ENCODE peak calls at places on chromosomes 3 and 15, in ten cellular contexts. M, B, V, A, D, G, X, F, E and T are unnamed samples.

GRCh38 chr15:66221126-66221525 is 32.4 kb downstream of the MEGF11 start:
- DNase-seq in M (no peak), B (no peak), V (no peak), A (no peak), D (no peak), G (no peak), X (no peak), F (peak; percentile 71), E (no peak), T (peak; percentile 44)

GRCh38 chr3:63818282-63819150 is 583 bp upstream of the C3orf49 start:
- DNase-seq in M (peak; percentile 54), B (peak; percentile 40), V (peak; percentile 36), A (no peak), D (no peak), G (peak; percentile 59), X (peak; percentile 59), F (peak; percentile 74), E (peak; percentile 40), T (no peak)

GRCh38 chr3:157122116-157122515 is 37.8 kb downstream of the CCNL1 start:
- DNase-seq in M (peak; percentile 93), B (peak; percentile 57), V (no peak), A (no peak), D (no peak), G (no peak), X (peak; percentile 80), F (peak; percentile 94), E (no peak), T (peak; percentile 80)

GRCh38 chr3:196969001-196969659 is 497 bp upstream of the PIGZ start:
- DNase-seq in M (peak; percentile 19), B (peak; percentile 41), V (no peak), A (peak; percentile 67), D (no peak), G (peak; percentile 54), X (no peak), F (no peak), E (peak; percentile 49), T (no peak)

GRCh38 chr3:194323785-194324735 is 27.1 kb downstream of the CPN2 start:
- DNase-seq in M (peak; percentile 96), B (peak; percentile 60), V (peak; percentile 95), A (peak; percentile 97), D (no peak), G (no peak), X (peak; percentile 72), F (peak; percentile 71), E (no peak), T (no peak)

GRCh38 chr3:148735597-148735996 is 37.9 kb downstream of the AGTR1 start:
- DNase-seq in M (no peak), B (no peak), V (no peak), A (no peak), D (no peak), G (no peak), X (no peak), F (no peak), E (no peak), T (no peak)

GRCh38 chr3:8822141-8822540 is 52.7 kb upstream of the OXTR start:
- DNase-seq in M (peak; percentile 82), B (peak; percentile 18), V (no peak), A (no peak), D (no peak), G (no peak), X (no peak), F (peak; percentile 81), E (no peak), T (no peak)

GRCh38 chr15:50190723-50191122 is 8.7 kb downstream of the SLC27A2 start:
- DNase-seq in M (no peak), B (no peak), V (no peak), A (no peak), D (no peak), G (no peak), X (no peak), F (no peak), E (no peak), T (no peak)

GRCh38 chr15:59830873-59831272 is 141.8 kb upstream of the BNIP2 start:
- DNase-seq in M (no peak), B (no peak), V (no peak), A (no peak), D (no peak), G (no peak), X (no peak), F (no peak), E (no peak), T (no peak)

GRCh38 chr3:121269389-121269788 is 276.4 kb downstream of the POLQ start:
- DNase-seq in M (no peak), B (no peak), V (no peak), A (no peak), D (no peak), G (no peak), X (no peak), F (no peak), E (no peak), T (no peak)

GRCh38 chr3:12353796-12354505 is 65.1 kb downstream of the PPARG start:
- DNase-seq in M (peak; percentile 40), B (no peak), V (no peak), A (no peak), D (no peak), G (no peak), X (no peak), F (peak; percentile 72), E (no peak), T (no peak)

GRCh38 chr15:75903331-75904240 is at the start of gene FBXO22:
- DNase-seq in M (peak; percentile 95), B (peak; percentile 92), V (peak; percentile 94), A (peak; percentile 95), D (peak; percentile 70), G (peak; percentile 87), X (peak; percentile 81), F (peak; percentile 95), E (peak; percentile 93), T (peak; percentile 97)
- TF ChIP-seq CTCF in M (no peak), B (no peak), V (no peak), A (no peak), D (no peak), G (no peak), X (no peak), F (no peak), E (no peak), T (peak; percentile 4)

DNA sequence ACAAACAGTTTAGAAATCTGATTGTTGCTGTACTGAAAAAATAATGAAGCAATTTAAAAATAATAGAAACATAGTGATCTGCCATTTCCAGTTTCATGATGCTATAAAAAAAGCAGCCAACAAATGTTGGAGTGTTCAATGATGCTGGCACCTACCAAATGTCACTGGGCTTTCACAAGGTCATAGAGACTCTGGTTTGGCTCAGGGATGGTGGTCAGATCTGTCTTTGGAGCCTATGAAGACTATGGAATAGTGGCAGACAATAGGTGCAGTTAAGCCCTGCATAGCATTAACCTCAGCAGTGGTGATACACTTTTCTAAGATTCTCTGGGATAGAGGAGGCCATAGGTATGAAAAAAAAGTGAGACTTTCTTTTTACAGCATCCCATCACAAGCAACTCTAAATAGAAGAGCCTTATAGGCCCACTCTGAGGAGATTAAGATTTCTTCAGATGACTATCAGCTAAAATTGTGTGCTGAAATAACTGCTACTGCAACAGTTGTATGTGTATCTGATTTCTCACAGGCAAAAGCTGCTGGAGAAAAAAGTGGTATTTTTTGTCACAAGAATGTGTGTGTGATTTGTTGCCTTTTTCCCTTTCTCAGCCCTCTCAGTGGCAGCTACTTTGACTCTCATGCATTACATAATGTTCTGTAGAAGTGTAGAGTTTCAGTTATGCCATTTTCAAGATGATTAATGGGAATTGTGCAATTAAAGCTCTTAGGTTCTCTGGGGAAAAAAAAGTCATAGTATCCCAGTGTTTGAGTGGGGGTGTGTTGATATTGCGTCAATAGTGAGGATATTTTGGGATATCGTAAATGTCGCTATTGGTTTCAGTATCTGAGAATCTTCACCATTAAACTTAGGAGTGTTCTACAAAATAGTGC is 137.4 kb downstream of the MBNL1 start:
- DNase-seq in M (peak; percentile 67), B (no peak), V (no peak), A (no peak), D (no peak), G (no peak), X (peak; percentile 34), F (peak; percentile 92), E (no peak), T (no peak)
- H3K27ac ChIP-seq in M (peak overlapping the region; percentile 23), B (peak overlapping the region; percentile 53), V (peak overlapping the region; percentile 84), A (peak overlapping the region; percentile 92), D (peak overlapping the region; percentile 83), G (no peak overlapping the region), X (peak overlapping the region; percentile 66), F (no peak overlapping the region), E (peak overlapping the region; percentile 81), T (peak overlapping the region; percentile 33)

GRCh38 chr3:185361920-185362319 is 1.0 kb upstream of the MAP3K13 start:
- DNase-seq in M (peak; percentile 59), B (no peak), V (no peak), A (no peak), D (no peak), G (no peak), X (no peak), F (peak; percentile 11), E (no peak), T (no peak)
- H3K4me1 ChIP-seq in M (peaks cover 42% of the 10 kb centered on the region), B (peaks cover 24% of the 10 kb centered on the region), V (peaks cover 9% of the 10 kb centered on the region), A (no peaks in the 10 kb centered on the region), D (no peaks in the 10 kb centered on the region), G (no peaks in the 10 kb centered on the region), X (no peaks in the 10 kb centered on the region), F (no peaks in the 10 kb centered on the region), E (peaks cover 8% of the 10 kb centered on the region), T (peaks cover 30% of the 10 kb centered on the region)

DNA sequence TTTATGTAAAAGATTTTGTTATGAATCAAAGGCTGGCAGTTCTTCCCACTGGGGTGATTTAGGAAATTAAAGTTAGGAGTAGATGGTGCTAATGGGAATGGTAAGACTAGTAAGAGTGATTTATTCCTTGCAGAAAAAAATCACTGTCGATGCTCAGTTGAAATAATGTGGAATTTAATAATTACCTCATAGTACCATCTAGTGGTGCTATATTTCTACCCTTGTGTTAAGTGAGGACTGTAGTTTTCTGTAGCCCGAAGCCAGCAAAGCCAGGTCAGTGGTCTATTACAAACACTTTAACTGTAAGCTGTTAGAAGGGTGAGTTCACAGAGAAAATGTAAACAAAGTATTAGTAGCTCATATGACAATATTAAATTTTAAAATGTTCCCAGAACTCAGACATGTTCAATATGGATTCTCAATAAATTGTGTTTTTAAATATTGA is 39.5 kb upstream of the GOLGA8J start:
- DNase-seq in M (peak; percentile 62), B (no peak), V (no peak), A (no peak), D (no peak), G (no peak), X (no peak), F (peak; percentile 32), E (no peak), T (no peak)
- TF ChIP-seq CTCF in M (peak; percentile 67), B (peak; percentile 42), V (peak; percentile 39), A (no peak), D (peak; percentile 44), G (peak; percentile 18), X (peak; percentile 53), F (peak; percentile 26), E (peak; percentile 38), T (peak; percentile 89)

GRCh38 chr3:129996073-129996472 is 21.6 kb downstream of the TRH start:
- DNase-seq in M (no peak), B (no peak), V (no peak), A (no peak), D (no peak), G (no peak), X (no peak), F (no peak), E (no peak), T (no peak)
- H3K27ac ChIP-seq in M (no peak overlapping the region), B (no peak overlapping the region), V (no peak overlapping the region), A (no peak overlapping the region), D (no peak overlapping the region), G (no peak overlapping the region), X (no peak overlapping the region), F (no peak overlapping the region), E (no peak overlapping the region), T (no peak overlapping the region)

GRCh38 chr3:134353831-134354611 is 20.2 kb downstream of the AMOTL2 start:
- DNase-seq in M (no peak), B (peak; percentile 65), V (no peak), A (peak; percentile 46), D (no peak), G (no peak), X (no peak), F (no peak), E (peak; percentile 68), T (peak; percentile 63)
- H3K4me1 ChIP-seq in M (peaks cover 61% of the 10 kb centered on the region), B (peaks cover 93% of the 10 kb centered on the region), V (peaks cover 55% of the 10 kb centered on the region), A (peaks cover 93% of the 10 kb centered on the region), D (peaks cover 23% of the 10 kb centered on the region), G (no peaks in the 10 kb centered on the region), X (peaks cover 6% of the 10 kb centered on the region), F (peaks cover 20% of the 10 kb centered on the region), E (peaks cover 55% of the 10 kb centered on the region), T (peaks cover 58% of the 10 kb centered on the region)